ENCODE peak calls at places on chromosomes 13 and 19, in six cellular contexts. W is sigmoid colon, R is endothelial cell of umbilical vein, H is testis, S is body of pancreas, N is breast epithelium. A is an unnamed sample. For H3K27me3, the result is how much of the 10 kb centered on the place peaks cover.

GRCh38 chr13:20356437-20356836 is 124.3 kb upstream of the GJB6 start:
- DNase-seq in W (no peak), R (no peak), H (no peak), S (no peak), N (no peak), A (no peak)

GRCh38 chr13:41693434-41693833 is 236.1 kb downstream of the RGCC start:
- DNase-seq in W (no peak), R (no peak), H (no peak), S (no peak), N (no peak), A (no peak)

GRCh38 chr13:100203696-100204367 is 114.9 kb downstream of the PCCA start:
- DNase-seq in W (no peak), R (no peak), H (no peak), S (no peak), N (no peak), A (no peak)

GRCh38 chr13:90105276-90105675 is 1242.2 kb upstream of the MIR17HG start:
- DNase-seq in W (no peak), R (no peak), H (no peak), S (no peak), N (no peak), A (no peak)

GRCh38 chr19:29942404-29943261 is 594 bp downstream of the URI1 start:
- DNase-seq in W (peak), R (peak), H (peak), S (peak), N (no peak), A (no peak)

GRCh38 chr13:40498461-40498860 is 168.0 kb downstream of the FOXO1 start:
- DNase-seq in W (no peak), R (no peak), H (no peak), S (no peak), N (no peak), A (no peak)

GRCh38 chr19:13133241-13133870 is 15.3 kb downstream of the NACC1 start:
- DNase-seq in W (no peak), R (peak), H (no peak), S (no peak), N (no peak), A (no peak)

GRCh38 chr19:35135389-35135909 is 590 bp upstream of the LGI4 start:
- DNase-seq in W (peak), R (peak), H (peak), S (peak), N (no peak), A (no peak)

GRCh38 chr13:19601749-19602725 is 31.4 kb upstream of the MPHOSPH8 start:
- DNase-seq in W (no peak), R (peak), H (peak), S (peak), N (no peak), A (no peak)

GRCh38 chr13:38350114-38350617 is 515 bp downstream of the UFM1 start:
- DNase-seq in W (peak), R (no peak), H (peak), S (peak), N (peak), A (no peak)

GRCh38 chr19:50025022-50025793 is at the start of gene VRK3:
- DNase-seq in W (peak), R (peak), H (peak), S (peak), N (peak), A (peak)

GRCh38 chr19:18203408-18203862 is 407 bp downstream of the RAB3A start:
- DNase-seq in W (no peak), R (no peak), H (no peak), S (no peak), N (no peak), A (no peak)

GRCh38 chr19:46791944-46792343 is 3.5 kb upstream of the SLC1A5 start:
- DNase-seq in W (no peak), R (no peak), H (no peak), S (no peak), N (no peak), A (no peak)

GRCh38 chr19:52689804-52690394 is 44.9 kb downstream of the ZNF611 start:
- DNase-seq in W (peak), R (peak), H (peak), S (peak), N (peak), A (no peak)

GRCh38 chr13:41216160-41216559 is 21.8 kb upstream of the KBTBD7 start:
- DNase-seq in W (no peak), R (peak), H (no peak), S (no peak), N (no peak), A (no peak)

GRCh38 chr13:91154954-91155353 is 192.5 kb upstream of the MIR17HG start:
- DNase-seq in W (no peak), R (no peak), H (no peak), S (no peak), N (no peak), A (no peak)

GRCh38 chr19:37999309-38000213 is 92.6 kb downstream of the SIPA1L3 start:
- DNase-seq in W (peak), R (peak), H (no peak), S (no peak), N (no peak), A (no peak)

GRCh38 chr19:38669532-38669931 is 22.1 kb downstream of the ACTN4 start:
- DNase-seq in W (no peak), R (no peak), H (no peak), S (no peak), N (no peak), A (no peak)

GRCh38 chr19:22620401-22620800 is 13.7 kb upstream of the ZNF492 start:
- DNase-seq in W (no peak), R (no peak), H (peak), S (no peak), N (no peak), A (no peak)

GRCh38 chr19:50320051-50320450 is 9.1 kb downstream of the KCNC3 start:
- DNase-seq in W (no peak), R (no peak), H (no peak), S (no peak), N (no peak), A (no peak)

GRCh38 chr13:47241446-47241845 is 344.6 kb upstream of the HTR2A start:
- DNase-seq in W (no peak), R (no peak), H (no peak), S (no peak), N (no peak), A (no peak)

DNA sequence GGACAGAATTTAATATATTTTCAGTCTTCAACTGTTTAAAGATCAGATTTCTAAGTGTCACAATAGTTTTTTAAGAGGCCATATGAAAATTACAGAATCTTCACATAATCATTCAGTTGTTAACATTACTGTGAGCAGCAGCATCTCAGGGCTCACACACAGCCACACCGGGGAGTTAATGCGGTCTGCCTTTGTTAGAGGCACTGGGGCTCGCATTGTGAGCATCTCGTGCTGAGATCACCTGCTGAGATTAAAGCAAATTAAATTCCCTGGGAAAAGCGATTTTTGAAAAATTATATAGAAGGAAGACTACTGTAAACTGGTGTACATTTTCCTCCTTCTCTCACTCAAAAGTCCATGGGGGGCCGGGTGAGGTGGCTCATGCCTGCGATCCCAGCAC is 16.6 kb downstream of the GPR12 start:
- DNase-seq in W (no peak), R (no peak), H (no peak), S (no peak), N (no peak), A (no peak)
- H3K27me3 ChIP-seq in W (half or more), R (under half), H (under half), S (under half), N (under half), A (under half)

DNA sequence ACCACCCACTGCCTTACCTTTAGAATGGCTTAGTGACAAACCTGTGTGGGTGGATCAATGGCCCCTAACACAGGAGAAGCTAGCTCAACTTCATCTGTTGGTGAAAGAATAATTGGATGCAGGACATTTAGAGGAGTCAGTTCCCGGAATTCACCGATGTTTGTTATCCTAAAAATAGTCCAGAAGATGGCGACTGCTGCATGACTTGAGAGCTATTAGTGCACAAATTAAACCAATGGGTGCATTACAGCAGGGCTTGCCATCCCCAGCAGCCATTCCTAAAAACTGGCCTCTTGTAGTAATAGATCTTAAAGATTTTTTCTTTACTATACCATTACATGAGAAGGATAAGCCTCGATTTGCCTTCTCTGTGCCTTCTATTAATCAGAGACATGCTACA is 46.8 kb upstream of the ZNF726 start:
- DNase-seq in W (no peak), R (no peak), H (peak), S (no peak), N (no peak), A (no peak)
- TF ChIP-seq CTCF in W (no peak), R (no peak), H (no peak), S (no peak), N (no peak), A (no peak)

DNA sequence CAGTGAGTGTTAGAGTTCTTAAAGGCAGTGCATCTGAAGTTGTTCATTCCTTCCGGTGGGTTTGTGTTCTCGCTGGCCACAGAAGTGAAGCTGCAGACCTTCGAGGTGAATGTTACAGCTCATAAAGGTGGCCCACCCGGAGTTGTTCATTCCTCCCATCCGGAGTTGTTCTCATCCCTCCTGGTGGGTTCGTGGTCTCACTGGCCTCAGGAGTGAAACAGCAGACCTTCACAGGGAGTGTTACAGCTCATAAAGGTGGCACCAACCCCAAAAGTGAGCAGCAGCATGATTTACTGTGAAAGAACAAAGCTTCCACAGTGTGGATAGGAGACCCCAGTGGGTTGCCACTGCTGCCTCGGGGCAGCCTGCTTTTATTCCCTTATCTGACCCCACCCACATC is 57.7 kb upstream of the ATP12A start:
- DNase-seq in W (no peak), R (no peak), H (no peak), S (no peak), N (no peak), A (no peak)
- TF ChIP-seq POLR2A in W (no peak), R (no peak), H (no peak), S (no peak), N (no peak), A (no peak)

GRCh38 chr19:10141973-10142372 is 22.3 kb upstream of the EIF3G start:
- DNase-seq in W (no peak), R (no peak), H (no peak), S (no peak), N (no peak), A (no peak)
- H3K27me3 ChIP-seq in W (under half), R (under half), H (under half), S (under half), N (under half), A (under half)

GRCh38 chr13:27839809-27840467 is 47.7 kb downstream of the GSX1 start:
- DNase-seq in W (no peak), R (no peak), H (no peak), S (no peak), N (no peak), A (no peak)
- TF ChIP-seq CTCF in W (no peak), R (no peak), H (no peak), S (no peak), N (no peak), A (no peak)

DNA sequence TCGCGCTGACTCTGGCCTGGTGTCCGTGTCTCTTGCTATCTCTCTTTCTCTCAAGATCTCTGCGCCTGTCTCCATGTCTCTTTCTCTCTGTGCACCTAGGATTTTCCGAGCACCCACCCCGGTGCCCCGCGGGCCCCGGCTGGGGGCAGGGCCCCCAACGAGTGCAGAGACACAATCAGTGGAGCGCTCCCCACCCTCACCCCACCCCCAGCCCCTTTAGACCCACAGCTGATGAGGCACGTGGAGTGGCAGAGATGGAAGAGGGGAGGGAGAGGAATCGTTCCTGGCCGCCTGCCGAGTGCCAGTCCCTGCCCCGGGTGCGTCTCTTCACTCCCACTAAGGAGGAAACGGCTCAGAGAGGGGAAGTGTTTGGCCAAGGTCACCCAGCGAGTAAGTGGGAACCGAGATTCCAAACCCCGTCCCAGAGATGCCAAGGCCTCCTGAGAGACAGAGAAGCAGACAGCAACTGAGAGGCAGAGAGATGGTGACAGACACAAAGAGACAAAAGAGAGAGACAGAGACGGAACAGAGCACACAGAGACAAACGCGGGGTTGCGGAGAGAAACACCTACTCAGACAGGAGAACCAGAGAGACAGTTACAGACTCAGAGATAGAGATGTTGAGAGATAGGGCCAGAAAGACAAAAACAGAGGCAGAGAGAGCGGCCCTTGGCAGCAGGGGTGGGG is 626 bp upstream of the BCL3 start:
- DNase-seq in W (peak), R (peak), H (peak), S (peak), N (no peak), A (no peak)
- TF ChIP-seq POLR2A in W (no peak), R (no peak), H (no peak), S (no peak), N (no peak), A (no peak)

GRCh38 chr19:28838909-28839308 is 374.0 kb downstream of the UQCRFS1 start:
- DNase-seq in W (no peak), R (no peak), H (no peak), S (no peak), N (no peak), A (no peak)

GRCh38 chr19:28836366-28836765 is 376.6 kb downstream of the UQCRFS1 start:
- DNase-seq in W (no peak), R (no peak), H (no peak), S (no peak), N (no peak), A (no peak)

GRCh38 chr19:28841531-28841930 is 371.4 kb downstream of the UQCRFS1 start:
- DNase-seq in W (no peak), R (no peak), H (no peak), S (no peak), N (no peak), A (no peak)

GRCh38 chr19:28840891-28841290 is 372.1 kb downstream of the UQCRFS1 start:
- DNase-seq in W (no peak), R (no peak), H (no peak), S (no peak), N (no peak), A (no peak)

GRCh38 chr19:28839455-28839854 is 373.5 kb downstream of the UQCRFS1 start:
- DNase-seq in W (no peak), R (no peak), H (no peak), S (no peak), N (no peak), A (no peak)
- H3K27me3 ChIP-seq in W (under half), R (under half), H (under half), S (under half), N (under half), A (under half)